ENCODE peak calls at places on chromosomes 4 and X, in five cellular contexts. K, L, C, H and F are unnamed samples.

GRCh38 chr4:150217192-150217591 is 138.9 kb downstream of the DCLK2 start:
- DNase-seq in L (peak), H (peak), K (no peak), C (no peak), F (peak)

GRCh38 chr4:123599920-123600394 is 203.4 kb downstream of the SPRY1 start:
- DNase-seq in K (peak), H (peak), L (peak), C (no peak), F (peak)

GRCh38 chr4:12145768-12146167 is 717.1 kb upstream of the HS3ST1 start:
- DNase-seq in C (no peak), L (no peak), K (no peak), H (no peak), F (no peak)

GRCh38 chrX:41824551-41824950 is 98.8 kb downstream of the CASK start:
- DNase-seq in L (peak), K (no peak), C (no peak), H (peak), F (peak)

GRCh38 chr4:41477200-41477910 is 60.6 kb upstream of the LIMCH1 start:
- DNase-seq in K (no peak), H (no peak), L (no peak), C (no peak), F (no peak)

GRCh38 chr4:161101881-161102280 is 1061.9 kb downstream of the FSTL5 start:
- DNase-seq in K (no peak), C (no peak), L (no peak), H (no peak), F (no peak)

GRCh38 chr4:100493756-100494155 is 24.1 kb downstream of the EMCN start:
- DNase-seq in K (no peak), L (peak), C (no peak), H (peak), F (peak)

GRCh38 chr4:185711764-185712163 is 100.2 kb downstream of the SORBS2 start:
- DNase-seq in K (no peak), H (peak), C (no peak), L (no peak), F (no peak)

GRCh38 chr4:169400832-169401231 is 130.1 kb upstream of the SH3RF1 start:
- DNase-seq in H (no peak), C (no peak), L (no peak), K (no peak), F (no peak)

GRCh38 chr4:140720387-140721087 is 35.6 kb downstream of the TBC1D9 start:
- DNase-seq in K (peak), H (no peak), L (no peak), C (no peak), F (no peak)
- H3K4me2 ChIP-seq in K (peak), H (peak), L (no peak), C (no peak), F (no peak)

DNA sequence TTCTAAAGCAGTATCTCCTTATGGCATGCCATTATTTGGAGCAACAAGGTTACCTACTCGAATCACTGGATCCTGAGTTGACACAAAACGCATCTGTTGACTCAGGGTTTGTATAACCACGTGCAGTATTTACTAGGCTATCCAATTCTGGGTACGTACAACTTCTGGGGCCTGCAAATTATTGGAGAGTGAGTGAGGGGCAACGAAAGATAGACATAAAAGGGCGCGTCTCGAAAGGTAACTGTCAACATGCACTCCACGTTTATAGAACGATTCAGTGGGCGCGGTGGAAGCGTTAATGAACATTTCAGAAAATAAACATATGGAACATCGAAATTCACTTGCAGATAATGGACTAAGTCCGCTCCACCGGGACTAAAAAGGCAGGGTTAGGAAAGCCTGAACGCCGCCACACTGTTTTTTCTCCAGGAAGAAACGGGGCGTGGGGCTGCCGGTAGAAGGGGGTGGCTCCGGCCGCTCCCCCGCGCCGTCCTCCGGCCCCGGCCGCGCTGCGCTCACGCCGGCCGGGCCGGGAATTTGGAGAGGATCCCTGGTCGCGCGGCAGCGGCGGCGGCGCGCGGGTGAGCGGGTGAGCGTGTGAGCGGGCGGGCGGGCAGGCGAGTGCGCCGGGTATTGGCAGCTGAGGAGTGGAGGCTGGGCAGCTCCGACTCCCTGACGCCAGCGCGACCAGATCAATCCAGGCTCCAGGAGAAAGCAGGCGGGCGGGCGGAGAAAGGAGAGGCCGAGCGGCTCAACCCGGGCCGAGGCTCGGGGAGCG is at the start of gene SMAD1:
- DNase-seq in K (peak), H (peak), L (peak), C (peak), F (peak)
- H3K4me2 ChIP-seq in K (peak), H (peak), L (peak), C (peak), F (peak)

GRCh38 chrX:13008851-13009250 is 33.9 kb downstream of the TMSB4X start:
- DNase-seq in L (no peak), K (no peak), C (no peak), H (no peak), F (no peak)

GRCh38 chrX:13008189-13008533 is 33.3 kb downstream of the TMSB4X start:
- DNase-seq in K (no peak), H (peak), C (no peak), L (no peak), F (no peak)

GRCh38 chrX:13009256-13009655 is 34.3 kb downstream of the TMSB4X start:
- DNase-seq in C (peak), K (no peak), H (no peak), L (peak), F (no peak)

GRCh38 chrX:13007519-13008188 is 32.7 kb downstream of the TMSB4X start:
- DNase-seq in C (peak), K (no peak), L (peak), H (peak), F (peak)

GRCh38 chrX:13005671-13006473 is 31.0 kb downstream of the TMSB4X start:
- DNase-seq in K (peak), H (peak), L (peak), C (no peak), F (peak)
- H3K4me2 ChIP-seq in K (peak), H (no peak), L (peak), C (no peak), F (peak)

GRCh38 chr4:8652181-8653078 is 59.9 kb downstream of the CPZ start:
- DNase-seq in L (no peak), K (no peak), H (no peak), C (no peak), F (no peak)
- H3K4me2 ChIP-seq in L (no peak), K (no peak), H (no peak), C (no peak), F (no peak)

GRCh38 chr4:38060829-38061431 is 100.7 kb downstream of the PTTG2 start:
- DNase-seq in L (no peak), C (no peak), H (peak), K (no peak), F (peak)
- H3K4me2 ChIP-seq in L (no peak), C (no peak), H (no peak), K (no peak), F (no peak)

GRCh38 chrX:112837531-112837930 is 3.1 kb downstream of the AMOT start:
- DNase-seq in L (no peak), C (no peak), K (no peak), H (no peak), F (no peak)
- H3K4me2 ChIP-seq in L (no peak), C (peak), K (no peak), H (no peak), F (no peak)